ENCODE peak calls at places on chromosomes 3 and 15, in nine cellular contexts. One of them, this sample, is unnamed.

GRCh38 chr3:97481416-97481815 is 283.1 kb upstream of the ARL6 start:
- DNase-seq in A549: no peak
- DNase-seq in cardiac muscle cell: no peak
- DNase-seq in natural killer cell: no peak
- DNase-seq in endothelial cell: no peak
- DNase-seq in astrocyte of the spinal cord: no peak
- DNase-seq in AG10803: no peak
- DNase-seq in endothelial cell of umbilical vein: no peak
- DNase-seq in hepatocyte: no peak
- DNase-seq in this sample: no peak

GRCh38 chr3:165696496-165696895 is 140.7 kb downstream of the BCHE start:
- DNase-seq in A549: no peak
- DNase-seq in cardiac muscle cell: no peak
- DNase-seq in natural killer cell: no peak
- DNase-seq in endothelial cell: no peak
- DNase-seq in astrocyte of the spinal cord: no peak
- DNase-seq in AG10803: no peak
- DNase-seq in endothelial cell of umbilical vein: no peak
- DNase-seq in hepatocyte: no peak
- DNase-seq in this sample: no peak

GRCh38 chr3:184593201-184593922 is 31.8 kb downstream of the EPHB3 start:
- DNase-seq in A549: no peak
- DNase-seq in cardiac muscle cell: peak; percentile 39
- DNase-seq in natural killer cell: no peak
- DNase-seq in endothelial cell: no peak
- DNase-seq in astrocyte of the spinal cord: no peak
- DNase-seq in AG10803: no peak
- DNase-seq in endothelial cell of umbilical vein: no peak
- DNase-seq in hepatocyte: no peak
- DNase-seq in this sample: no peak

GRCh38 chr3:19029837-19030835 is 118.2 kb upstream of the KCNH8 start:
- DNase-seq in A549: no peak
- DNase-seq in cardiac muscle cell: no peak
- DNase-seq in natural killer cell: no peak
- DNase-seq in endothelial cell: no peak
- DNase-seq in astrocyte of the spinal cord: no peak
- DNase-seq in AG10803: no peak
- DNase-seq in endothelial cell of umbilical vein: no peak
- DNase-seq in hepatocyte: no peak
- DNase-seq in this sample: peak; percentile 20

GRCh38 chr15:42137461-42138261 is 18.8 kb downstream of the PLA2G4F start:
- DNase-seq in A549: peak; percentile 47
- DNase-seq in cardiac muscle cell: peak; percentile 67
- DNase-seq in natural killer cell: no peak
- DNase-seq in endothelial cell: peak; percentile 40
- DNase-seq in astrocyte of the spinal cord: peak; percentile 57
- DNase-seq in AG10803: peak; percentile 52
- DNase-seq in endothelial cell of umbilical vein: peak; percentile 66
- DNase-seq in hepatocyte: peak; percentile 69
- DNase-seq in this sample: peak; percentile 76

GRCh38 chr3:149270180-149270579 is 48.6 kb upstream of the CP start:
- DNase-seq in A549: no peak
- DNase-seq in cardiac muscle cell: no peak
- DNase-seq in natural killer cell: no peak
- DNase-seq in endothelial cell: no peak
- DNase-seq in astrocyte of the spinal cord: no peak
- DNase-seq in AG10803: no peak
- DNase-seq in endothelial cell of umbilical vein: no peak
- DNase-seq in hepatocyte: no peak
- DNase-seq in this sample: no peak

GRCh38 chr3:197368821-197369220 is 70.4 kb upstream of the DLG1 start:
- DNase-seq in A549: no peak
- DNase-seq in cardiac muscle cell: no peak
- DNase-seq in natural killer cell: no peak
- DNase-seq in endothelial cell: no peak
- DNase-seq in astrocyte of the spinal cord: no peak
- DNase-seq in AG10803: no peak
- DNase-seq in endothelial cell of umbilical vein: no peak
- DNase-seq in hepatocyte: no peak
- DNase-seq in this sample: no peak

GRCh38 chr3:66297917-66298316 is 77.1 kb downstream of the SLC25A26 start:
- DNase-seq in A549: no peak
- DNase-seq in cardiac muscle cell: peak; percentile 57
- DNase-seq in natural killer cell: no peak
- DNase-seq in endothelial cell: no peak
- DNase-seq in astrocyte of the spinal cord: peak; percentile 80
- DNase-seq in AG10803: peak; percentile 29
- DNase-seq in endothelial cell of umbilical vein: no peak
- DNase-seq in hepatocyte: no peak
- DNase-seq in this sample: no peak

GRCh38 chr15:60800729-60801072 is 321.8 kb upstream of the ICE2 start:
- DNase-seq in A549: no peak
- DNase-seq in cardiac muscle cell: no peak
- DNase-seq in natural killer cell: no peak
- DNase-seq in endothelial cell: no peak
- DNase-seq in astrocyte of the spinal cord: no peak
- DNase-seq in AG10803: no peak
- DNase-seq in endothelial cell of umbilical vein: no peak
- DNase-seq in hepatocyte: no peak
- DNase-seq in this sample: no peak

GRCh38 chr15:60797444-60798040 is 318.6 kb upstream of the ICE2 start:
- DNase-seq in A549: no peak
- DNase-seq in cardiac muscle cell: no peak
- DNase-seq in natural killer cell: no peak
- DNase-seq in endothelial cell: no peak
- DNase-seq in astrocyte of the spinal cord: no peak
- DNase-seq in AG10803: peak; percentile 83
- DNase-seq in endothelial cell of umbilical vein: no peak
- DNase-seq in hepatocyte: no peak
- DNase-seq in this sample: no peak

GRCh38 chr15:60798821-60799220 is 319.9 kb upstream of the ICE2 start:
- DNase-seq in A549: no peak
- DNase-seq in cardiac muscle cell: peak; percentile 75
- DNase-seq in natural killer cell: no peak
- DNase-seq in endothelial cell: no peak
- DNase-seq in astrocyte of the spinal cord: peak; percentile 55
- DNase-seq in AG10803: peak; percentile 82
- DNase-seq in endothelial cell of umbilical vein: no peak
- DNase-seq in hepatocyte: peak; percentile 22
- DNase-seq in this sample: peak; percentile 80

GRCh38 chr15:60801336-60801735 is 322.4 kb upstream of the ICE2 start:
- DNase-seq in A549: no peak
- DNase-seq in cardiac muscle cell: no peak
- DNase-seq in natural killer cell: no peak
- DNase-seq in endothelial cell: no peak
- DNase-seq in astrocyte of the spinal cord: no peak
- DNase-seq in AG10803: peak; percentile 22
- DNase-seq in endothelial cell of umbilical vein: no peak
- DNase-seq in hepatocyte: no peak
- DNase-seq in this sample: no peak

DNA sequence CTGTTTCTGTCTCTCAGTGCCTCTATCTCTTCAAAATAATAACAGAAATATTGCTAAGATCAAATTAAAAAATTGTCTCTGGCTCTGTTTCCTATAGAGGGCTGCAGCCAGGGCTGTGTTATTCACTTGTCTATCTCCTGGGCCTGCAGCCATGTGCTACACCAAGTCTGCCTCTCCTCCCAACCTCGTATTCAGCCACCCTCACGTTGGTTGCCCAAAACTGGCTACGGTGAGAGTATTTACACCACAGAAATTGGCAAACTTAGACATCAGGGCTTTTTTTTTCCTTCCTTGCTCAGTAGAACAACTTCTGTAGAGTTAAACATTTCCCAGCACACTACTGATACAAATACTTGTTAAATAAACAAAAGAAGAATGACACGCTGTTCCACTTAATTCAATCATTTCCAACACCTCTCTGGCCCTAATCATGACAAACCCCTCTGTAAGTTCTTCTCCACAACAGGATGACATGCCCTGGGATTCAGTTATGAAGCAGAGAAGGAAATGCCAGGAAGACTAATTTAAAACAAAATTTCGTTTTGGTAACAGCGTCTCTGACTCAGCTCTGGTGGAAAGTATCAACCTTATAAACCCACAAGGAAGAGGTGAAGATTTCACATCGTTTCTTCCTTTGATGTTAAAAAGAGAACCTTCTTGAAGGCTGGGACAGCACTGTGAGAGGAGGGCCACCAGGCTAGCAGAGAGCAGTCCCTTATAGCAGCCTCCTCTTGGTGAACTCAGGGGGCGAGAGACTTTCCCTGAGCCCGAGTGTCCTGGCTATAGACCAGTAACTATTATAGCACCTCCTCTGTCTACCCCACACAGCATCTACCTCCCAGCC is 321.2 kb upstream of the ICE2 start:
- DNase-seq in A549: no peak
- DNase-seq in cardiac muscle cell: no peak
- DNase-seq in natural killer cell: no peak
- DNase-seq in endothelial cell: no peak
- DNase-seq in astrocyte of the spinal cord: peak; percentile 48
- DNase-seq in AG10803: peak; percentile 62
- DNase-seq in endothelial cell of umbilical vein: no peak
- DNase-seq in hepatocyte: no peak
- DNase-seq in this sample: no peak
- TF ChIP-seq CTCF in A549: no peak
- TF ChIP-seq CTCF in cardiac muscle cell: no peak
- TF ChIP-seq CTCF in natural killer cell: no peak
- TF ChIP-seq CTCF in endothelial cell: no peak
- TF ChIP-seq CTCF in astrocyte of the spinal cord: no peak
- TF ChIP-seq CTCF in AG10803: no peak
- TF ChIP-seq CTCF in endothelial cell of umbilical vein: no peak
- TF ChIP-seq CTCF in hepatocyte: no peak
- TF ChIP-seq CTCF in this sample: no peak

DNA sequence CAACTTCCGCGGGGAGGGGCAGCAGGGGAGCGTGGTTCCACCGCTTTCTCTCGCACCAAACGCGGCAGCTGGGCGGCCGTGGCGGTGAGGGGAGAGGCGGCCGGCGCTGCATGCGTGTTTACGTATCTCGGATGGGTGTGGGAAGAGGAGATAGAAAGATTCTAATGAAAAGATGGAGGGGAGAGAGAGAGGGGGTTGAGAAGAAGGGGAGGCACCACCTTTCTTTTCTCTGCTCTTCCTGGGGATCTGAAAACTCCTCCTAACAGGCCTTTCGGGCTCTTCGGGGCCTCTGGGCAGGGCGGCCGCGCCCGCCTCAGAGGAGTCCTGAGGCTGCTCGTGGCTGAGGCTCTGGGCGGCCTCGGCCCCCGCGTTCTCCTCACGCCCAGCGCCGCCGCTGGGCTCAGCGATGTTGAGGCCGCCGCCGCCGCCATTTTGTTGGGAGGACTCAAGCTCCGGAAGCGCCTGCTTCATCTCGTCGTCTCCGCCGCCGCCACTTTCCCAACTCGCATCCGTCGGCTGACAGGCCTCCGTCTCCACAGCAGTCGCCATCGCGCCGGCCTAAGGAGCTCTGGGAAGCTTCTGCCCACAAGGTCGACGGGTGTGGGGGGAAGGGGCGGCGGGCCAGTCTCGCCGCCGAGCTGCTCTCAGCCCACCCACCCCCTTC is 475 bp downstream of the TASOR start:
- DNase-seq in A549: peak; percentile 78
- DNase-seq in cardiac muscle cell: peak; percentile 82
- DNase-seq in natural killer cell: peak; percentile 75
- DNase-seq in endothelial cell: peak; percentile 71
- DNase-seq in astrocyte of the spinal cord: peak; percentile 81
- DNase-seq in AG10803: peak; percentile 75
- DNase-seq in endothelial cell of umbilical vein: peak; percentile 76
- DNase-seq in hepatocyte: peak; percentile 87
- DNase-seq in this sample: peak; percentile 79
- TF ChIP-seq CTCF in A549: no peak
- TF ChIP-seq CTCF in cardiac muscle cell: no peak
- TF ChIP-seq CTCF in natural killer cell: no peak
- TF ChIP-seq CTCF in endothelial cell: no peak
- TF ChIP-seq CTCF in astrocyte of the spinal cord: peak; percentile 1
- TF ChIP-seq CTCF in AG10803: no peak
- TF ChIP-seq CTCF in endothelial cell of umbilical vein: peak; percentile 9
- TF ChIP-seq CTCF in hepatocyte: no peak
- TF ChIP-seq CTCF in this sample: no peak

DNA sequence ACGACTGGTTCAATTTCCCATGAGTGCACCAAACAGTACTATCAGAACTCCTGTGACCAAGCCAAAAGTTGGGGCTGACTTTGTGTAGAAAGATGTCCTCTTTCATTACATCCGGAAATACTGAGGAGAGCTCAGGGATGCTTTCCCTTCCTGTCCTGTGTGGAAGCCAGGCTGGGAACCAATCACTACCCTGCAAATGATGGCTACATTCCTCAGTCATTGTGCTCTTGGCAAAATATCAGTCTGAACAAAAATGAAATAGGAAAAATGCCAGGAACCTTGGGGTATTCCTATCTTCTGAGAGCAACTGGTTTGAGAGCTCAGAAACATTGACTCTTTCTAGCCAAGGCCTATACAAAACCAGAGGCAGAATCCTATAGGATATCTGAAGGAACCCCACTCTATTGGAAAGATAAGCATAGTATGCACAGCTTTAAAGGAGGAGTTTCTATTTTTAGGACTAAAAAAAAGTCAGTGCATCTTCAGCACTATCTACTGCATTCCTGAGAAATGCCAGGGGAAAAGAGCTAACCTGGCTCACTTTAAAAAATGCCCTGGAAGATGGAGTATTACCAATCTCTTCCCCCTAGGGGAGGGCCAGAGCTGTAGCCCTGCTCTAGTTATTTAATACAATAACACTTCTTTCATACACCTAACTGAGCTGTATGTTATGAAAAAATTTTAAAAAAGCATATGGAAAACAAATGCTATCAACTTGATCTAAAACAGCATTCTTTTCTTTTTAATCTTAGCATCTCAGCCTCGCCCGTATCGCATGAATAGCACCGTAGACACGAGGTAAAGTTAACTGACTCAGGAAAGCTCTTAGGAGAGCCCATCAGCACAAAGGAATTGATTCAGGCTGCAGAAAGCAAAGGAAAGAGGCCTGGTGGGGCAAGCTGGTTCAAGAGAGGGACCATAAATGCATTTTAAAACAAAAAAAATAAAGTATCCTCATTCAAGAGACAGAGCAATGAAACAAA is 50.0 kb downstream of the TGM4 start:
- DNase-seq in A549: no peak
- DNase-seq in cardiac muscle cell: peak; percentile 81
- DNase-seq in natural killer cell: no peak
- DNase-seq in endothelial cell: no peak
- DNase-seq in astrocyte of the spinal cord: peak; percentile 13
- DNase-seq in AG10803: peak; percentile 70
- DNase-seq in endothelial cell of umbilical vein: no peak
- DNase-seq in hepatocyte: no peak
- DNase-seq in this sample: no peak
- TF ChIP-seq CTCF in A549: no peak
- TF ChIP-seq CTCF in cardiac muscle cell: peak; percentile 3
- TF ChIP-seq CTCF in natural killer cell: no peak
- TF ChIP-seq CTCF in endothelial cell: no peak
- TF ChIP-seq CTCF in astrocyte of the spinal cord: no peak
- TF ChIP-seq CTCF in AG10803: no peak
- TF ChIP-seq CTCF in endothelial cell of umbilical vein: no peak
- TF ChIP-seq CTCF in hepatocyte: no peak
- TF ChIP-seq CTCF in this sample: no peak

DNA sequence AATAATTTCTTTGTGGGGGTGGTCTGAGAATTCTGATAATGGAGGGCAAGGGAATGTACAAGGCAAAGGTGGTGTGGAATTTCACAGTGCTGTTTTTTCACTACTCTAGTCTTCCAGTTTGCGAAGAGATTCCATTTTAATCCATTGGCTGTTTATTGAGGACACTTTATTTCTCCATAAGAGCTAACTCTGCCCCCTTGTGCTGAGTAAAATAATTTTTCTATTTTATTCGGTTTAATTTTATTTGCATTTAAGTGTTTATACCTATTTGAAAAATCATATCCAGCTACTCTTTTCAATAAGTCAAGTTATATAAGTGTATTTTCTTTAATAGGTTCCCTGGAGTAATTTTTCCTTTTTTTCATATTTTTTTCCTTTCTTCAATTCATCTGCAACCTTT is 840.1 kb downstream of the TUSC7 start:
- DNase-seq in A549: no peak
- DNase-seq in cardiac muscle cell: no peak
- DNase-seq in natural killer cell: no peak
- DNase-seq in endothelial cell: no peak
- DNase-seq in astrocyte of the spinal cord: no peak
- DNase-seq in AG10803: no peak
- DNase-seq in endothelial cell of umbilical vein: no peak
- DNase-seq in hepatocyte: no peak
- DNase-seq in this sample: no peak
- TF ChIP-seq CTCF in A549: peak; percentile 31
- TF ChIP-seq CTCF in cardiac muscle cell: no peak
- TF ChIP-seq CTCF in natural killer cell: no peak
- TF ChIP-seq CTCF in endothelial cell: no peak
- TF ChIP-seq CTCF in astrocyte of the spinal cord: peak; percentile 16
- TF ChIP-seq CTCF in AG10803: peak; percentile 13
- TF ChIP-seq CTCF in endothelial cell of umbilical vein: no peak
- TF ChIP-seq CTCF in hepatocyte: no peak
- TF ChIP-seq CTCF in this sample: peak; percentile 25

This sample was measured in MCF 10A.